ENCODE peak calls at places on chromosome 6, in six cellular contexts. F is hepatocyte; R is CD8-positive, alpha-beta T cell; W is cardiac muscle cell; T is upper lobe of right lung; M is psoas muscle. Z is an unnamed sample.

GRCh38 chr6:3619201-3619600 is 132.3 kb downstream of the PXDC1 start:
- DNase-seq in W (no peak), T (no peak), M (no peak), R (no peak), F (no peak), Z (no peak)

GRCh38 chr6:31897612-31898199 is at the start of gene EHMT2:
- DNase-seq in F (peak; percentile 95), R (peak; percentile 83), W (peak; percentile 90), T (peak; percentile 93), M (peak; percentile 85), Z (peak; percentile 84)

GRCh38 chr6:8499540-8499939 is 64.2 kb upstream of the SLC35B3 start:
- DNase-seq in R (no peak), M (no peak), T (no peak), W (peak; percentile 9), F (peak; percentile 18), Z (no peak)

GRCh38 chr6:133314951-133315350 is 73.8 kb downstream of the EYA4 start:
- DNase-seq in F (no peak), T (no peak), W (no peak), R (no peak), M (no peak), Z (no peak)

GRCh38 chr6:30171677-30172471 is 8.5 kb downstream of the TRIM15 start:
- DNase-seq in R (no peak), T (peak; percentile 81), F (peak; percentile 52), W (peak; percentile 28), M (no peak), Z (no peak)

GRCh38 chr6:148359228-148359627 is 16.6 kb downstream of the SASH1 start:
- DNase-seq in M (no peak), F (no peak), T (no peak), W (no peak), R (no peak), Z (no peak)

GRCh38 chr6:149449831-149450678 is 34.8 kb downstream of the ZC3H12D start:
- DNase-seq in W (no peak), T (no peak), R (no peak), M (no peak), F (no peak), Z (no peak)

GRCh38 chr6:73796881-73797280 is 100.9 kb downstream of the CD109 start:
- DNase-seq in R (no peak), W (no peak), T (no peak), M (no peak), F (no peak), Z (no peak)

GRCh38 chr6:117515326-117515725 is 32.9 kb downstream of the DCBLD1 start:
- DNase-seq in R (no peak), M (no peak), T (no peak), W (no peak), F (no peak), Z (no peak)

GRCh38 chr6:167829513-167829912 is 2.8 kb downstream of the AFDN start:
- DNase-seq in F (no peak), M (no peak), R (no peak), T (no peak), W (no peak), Z (no peak)

GRCh38 chr6:53437557-53438202 is 88.9 kb upstream of the ELOVL5 start:
- DNase-seq in R (no peak), T (no peak), F (peak; percentile 82), M (no peak), W (peak; percentile 58), Z (no peak)

GRCh38 chr6:25035451-25036435 is 100.0 kb upstream of the RIPOR2 start:
- DNase-seq in W (peak; percentile 12), T (no peak), M (no peak), F (no peak), R (no peak), Z (no peak)

GRCh38 chr6:88529726-88530125 is 363.6 kb upstream of the CNR1 start:
- DNase-seq in M (no peak), R (no peak), T (no peak), W (no peak), F (no peak), Z (no peak)

GRCh38 chr6:40706222-40706621 is 119.1 kb upstream of the LRFN2 start:
- DNase-seq in M (no peak), W (no peak), F (no peak), R (no peak), T (no peak), Z (no peak)

GRCh38 chr6:107576852-107577251 is 86.9 kb downstream of the SOBP start:
- DNase-seq in T (no peak), F (no peak), M (no peak), R (no peak), W (no peak), Z (no peak)

DNA sequence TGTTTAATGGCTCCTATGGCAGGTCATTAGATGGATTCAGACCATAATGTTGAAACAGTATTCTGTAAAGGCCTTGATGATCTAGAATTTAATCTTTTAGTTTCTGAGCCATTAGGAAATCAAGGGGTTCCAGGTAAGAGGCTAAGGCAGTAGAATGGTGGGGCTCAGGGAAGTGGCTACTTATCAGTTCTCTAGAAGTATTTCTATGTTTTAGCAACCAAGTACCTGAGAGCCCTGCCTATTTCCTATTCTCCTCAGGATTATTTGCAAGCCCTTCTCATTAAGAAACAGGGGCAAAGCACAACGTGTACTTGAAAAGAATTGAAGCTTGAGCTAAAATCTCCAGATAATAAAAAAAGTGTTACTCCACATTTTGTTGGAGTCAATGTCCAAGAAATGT is 646.5 kb downstream of the RNF144B start:
- DNase-seq in T (no peak), W (no peak), M (no peak), R (no peak), F (no peak), Z (no peak)
- H3K9me3 ChIP-seq in T (no peaks in the 10 kb centered on the region), W (no peaks in the 10 kb centered on the region), M (no peaks in the 10 kb centered on the region), R (no peaks in the 10 kb centered on the region), F (no peaks in the 10 kb centered on the region), Z (no peaks in the 10 kb centered on the region)

DNA sequence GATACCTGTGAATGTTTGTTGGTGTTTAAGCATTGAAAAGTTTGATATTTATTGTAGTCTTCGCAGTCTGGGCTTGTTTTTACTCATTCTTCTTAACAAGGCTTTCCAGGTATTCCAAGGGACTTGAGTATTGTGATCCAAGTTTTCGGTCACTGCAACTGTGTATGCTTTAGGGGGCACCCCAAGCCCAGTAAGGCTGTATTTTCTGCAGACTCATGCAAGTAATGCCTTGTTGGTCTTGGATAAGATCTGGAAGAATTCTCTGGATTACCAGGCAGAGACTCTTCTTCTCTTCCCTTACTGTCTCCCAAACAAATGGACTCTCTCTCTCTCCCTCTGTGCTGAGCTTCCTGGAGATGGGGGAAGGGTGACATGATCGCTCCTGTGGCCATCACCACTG is 82.1 kb downstream of the RFPL4B start:
- DNase-seq in M (no peak), W (peak; percentile 45), F (peak; percentile 19), T (no peak), R (no peak), Z (no peak)
- TF ChIP-seq CTCF in M (no peak), W (no peak), F (peak; percentile 13), T (no peak), R (no peak), Z (peak; percentile 18)

DNA sequence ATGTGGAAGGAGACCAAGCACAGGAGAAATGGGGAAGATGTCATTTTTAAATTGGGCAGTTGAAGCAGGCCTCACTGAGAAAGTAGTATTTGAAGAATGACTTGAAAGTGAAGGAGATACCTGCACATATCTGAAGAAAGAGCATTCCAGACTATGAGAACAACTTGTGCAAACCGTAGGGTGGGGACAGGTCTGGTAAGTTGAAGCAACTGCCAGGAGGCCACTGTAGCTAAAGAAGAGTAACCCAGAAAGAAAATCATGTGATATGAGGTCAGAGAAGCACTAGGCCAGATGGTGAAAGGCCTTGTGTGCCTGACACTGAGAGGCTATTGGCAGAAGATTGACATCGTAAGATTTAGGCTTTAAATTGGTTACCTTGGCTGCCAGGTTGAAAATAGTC is 4.7 kb upstream of the SUPT3H start:
- DNase-seq in R (no peak), T (no peak), W (no peak), M (no peak), F (no peak), Z (no peak)
- H3K4me3 ChIP-seq in R (no peak overlapping the region), T (no peak overlapping the region), W (no peak overlapping the region), M (no peak overlapping the region), F (no peak overlapping the region), Z (no peak overlapping the region)

DNA sequence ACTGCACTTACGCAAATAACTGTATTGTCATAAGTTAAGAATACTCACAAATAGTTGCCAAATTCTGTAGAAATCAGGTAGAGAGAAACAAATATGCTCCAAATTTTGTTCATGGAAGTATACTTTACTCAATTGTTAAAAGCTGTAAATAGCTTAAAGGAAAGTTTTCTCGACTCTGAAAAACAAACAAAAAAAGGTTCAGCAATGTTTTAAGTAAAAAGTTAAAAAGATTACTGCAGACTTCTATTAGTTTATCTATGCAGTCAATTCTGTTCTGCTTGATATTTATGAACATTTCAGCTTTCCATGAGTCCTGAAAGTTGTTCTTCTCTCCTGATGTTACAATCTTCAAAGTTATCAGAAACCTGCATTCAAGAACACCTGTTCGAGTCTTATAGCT is 37.5 kb upstream of the FAM8A1 start:
- DNase-seq in W (no peak), R (no peak), F (no peak), M (no peak), T (no peak), Z (no peak)
- H3K9me3 ChIP-seq in W (peaks cover 6% of the 10 kb centered on the region), R (no peaks in the 10 kb centered on the region), F (no peaks in the 10 kb centered on the region), M (no peaks in the 10 kb centered on the region), T (no peaks in the 10 kb centered on the region), Z (peaks cover 24% of the 10 kb centered on the region)

DNA sequence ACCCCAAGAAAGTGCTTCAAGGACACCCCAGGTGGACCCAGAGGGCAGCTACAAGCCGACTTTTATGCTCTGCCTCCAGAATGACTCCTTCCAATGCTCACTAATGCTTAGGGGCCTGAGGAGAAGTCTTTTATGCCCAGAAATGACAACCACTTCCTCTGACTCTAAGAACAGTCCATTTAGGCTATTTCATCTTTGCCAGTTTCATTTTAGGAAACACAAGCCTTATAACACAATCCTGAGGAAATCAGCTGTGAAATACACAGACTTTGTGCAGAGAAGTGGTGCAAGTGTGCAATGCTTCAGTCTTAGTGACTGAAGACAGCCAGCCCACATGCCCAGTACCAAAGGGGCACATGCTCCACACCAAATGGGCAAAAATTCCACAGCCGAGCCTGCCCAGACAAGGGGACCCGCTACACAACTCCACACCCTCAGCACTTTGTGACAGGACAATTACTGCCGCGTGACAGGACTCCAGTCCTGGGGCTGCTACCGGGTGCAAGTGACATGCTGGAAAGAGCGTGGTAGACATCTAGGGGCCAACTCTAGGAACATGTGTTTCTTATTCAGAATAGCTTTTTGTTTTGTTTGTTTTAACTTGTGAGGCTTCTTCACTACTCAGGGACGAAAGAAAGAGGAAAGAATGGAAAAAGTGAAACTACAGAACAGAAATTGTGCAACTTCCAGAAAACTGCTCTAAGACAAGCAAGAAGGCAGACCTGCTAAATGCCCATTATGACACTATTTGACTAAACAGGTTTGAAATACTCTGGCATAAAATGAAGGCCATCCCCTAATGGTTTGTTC is 28.2 kb upstream of the PLAGL1 start:
- DNase-seq in T (peak; percentile 72), W (peak; percentile 12), F (peak; percentile 23), R (no peak), M (peak; percentile 18), Z (no peak)
- TF ChIP-seq CTCF in T (no peak), W (no peak), F (no peak), R (no peak), M (no peak), Z (no peak)

DNA sequence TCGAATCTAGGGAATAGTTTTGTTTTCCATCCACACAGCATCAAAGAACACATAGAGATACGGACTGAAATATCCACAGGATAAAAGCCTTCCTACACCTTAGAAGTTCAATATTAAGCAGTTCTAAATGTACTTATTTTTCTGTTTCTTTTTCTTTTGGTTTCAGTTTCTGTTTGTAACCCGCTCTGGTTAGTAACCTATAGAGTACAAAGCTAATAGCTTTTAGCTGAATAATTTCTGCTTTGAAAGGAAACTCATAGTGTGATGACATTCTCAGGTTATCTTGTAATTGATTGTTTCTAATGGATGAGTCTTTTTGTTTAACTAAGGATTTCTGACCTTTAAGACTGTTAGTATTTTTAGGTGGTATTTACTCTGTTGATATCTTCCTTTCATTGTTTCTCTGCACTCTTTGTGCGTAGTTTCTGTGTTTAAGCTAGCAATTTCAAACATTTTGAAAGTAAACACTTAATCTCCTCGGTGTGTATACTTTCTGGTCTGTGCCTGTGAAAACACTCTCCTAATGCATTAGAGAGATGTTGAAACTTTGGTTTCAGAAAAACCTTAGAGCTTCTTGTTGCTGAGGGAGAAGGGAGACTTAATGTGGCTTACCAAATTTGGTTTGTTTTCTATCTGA is 385.5 kb downstream of the HDGFL1 start:
- DNase-seq in W (no peak), R (no peak), M (no peak), F (no peak), T (no peak), Z (no peak)
- H3K4me3 ChIP-seq in W (no peak overlapping the region), R (peak overlapping the region; percentile 14), M (peak overlapping the region; percentile 51), F (peak overlapping the region; percentile 26), T (peak overlapping the region; percentile 28), Z (peak overlapping the region; percentile 54)

Z was measured in left ventricle myocardium inferior.